ENCODE peak calls at places on chromosome 18, in seven cellular contexts. J is prostate gland, H is sigmoid colon, K is K562, O is HL-60, B is spleen, R is HCT116. M is an unnamed sample.

GRCh38 chr18:79523738-79524180 is 128.0 kb downstream of the NFATC1 start:
- DNase-seq in J (no peak), B (peak; percentile 86), O (peak; percentile 88), R (no peak), H (peak; percentile 55), K (no peak), M (no peak)

GRCh38 chr18:79769698-79770500 is 27.8 kb upstream of the KCNG2 start:
- DNase-seq in B (peak; percentile 62), R (no peak), H (peak; percentile 47), J (no peak), K (no peak), O (no peak), M (no peak)

GRCh38 chr18:80245781-80246655 is 1.3 kb downstream of the PARD6G start:
- DNase-seq in B (no peak), R (no peak), H (no peak), K (no peak), O (no peak), J (peak; percentile 55), M (peak; percentile 86)

GRCh38 chr18:21146016-21146415 is 34.4 kb upstream of the ROCK1 start:
- DNase-seq in J (no peak), K (no peak), R (no peak), H (no peak), B (no peak), O (no peak), M (no peak)

GRCh38 chr18:69992776-69993175 is 45.1 kb upstream of the CD226 start:
- DNase-seq in O (no peak), B (no peak), R (no peak), K (no peak), J (no peak), H (no peak), M (no peak)

GRCh38 chr18:52343138-52343537 is 3.1 kb downstream of the DCC start:
- DNase-seq in R (no peak), K (no peak), B (no peak), O (no peak), J (no peak), H (no peak), M (no peak)

GRCh38 chr18:57475408-57475807 is 40.2 kb downstream of the ONECUT2 start:
- DNase-seq in O (no peak), K (no peak), J (no peak), R (no peak), H (no peak), B (no peak), M (no peak)

GRCh38 chr18:34929336-34929780 is 111.9 kb upstream of the MAPRE2 start:
- DNase-seq in K (peak; percentile 14), R (peak; percentile 55), J (no peak), B (no peak), H (no peak), O (no peak), M (no peak)

GRCh38 chr18:49597556-49597955 is 35.7 kb downstream of the LIPG start:
- DNase-seq in B (no peak), K (no peak), O (no peak), J (no peak), R (no peak), H (no peak), M (no peak)

GRCh38 chr18:54672846-54673475 is 81.9 kb downstream of the DYNAP start:
- DNase-seq in O (no peak), H (no peak), R (no peak), J (no peak), K (no peak), B (no peak), M (no peak)

GRCh38 chr18:49133112-49133511 is 182.3 kb upstream of the SMAD7 start:
- DNase-seq in R (no peak), H (no peak), B (no peak), O (no peak), J (no peak), K (no peak), M (no peak)

GRCh38 chr18:52888014-52888413 is 548.0 kb downstream of the DCC start:
- DNase-seq in R (no peak), J (no peak), B (no peak), K (no peak), O (no peak), H (no peak), M (no peak)

GRCh38 chr18:24727685-24728084 is 267.2 kb downstream of the HRH4 start:
- DNase-seq in B (no peak), H (no peak), R (no peak), K (no peak), O (no peak), J (no peak), M (no peak)

GRCh38 chr18:34977787-34978532 is 63.3 kb upstream of the MAPRE2 start:
- DNase-seq in J (no peak), K (no peak), H (peak; percentile 70), B (peak; percentile 91), O (peak; percentile 71), R (no peak), M (no peak)

GRCh38 chr18:23918395-23919032 is 96.0 kb upstream of the TTC39C start:
- DNase-seq in K (peak; percentile 53), J (peak; percentile 73), R (peak; percentile 42), B (peak; percentile 86), O (peak; percentile 68), H (peak; percentile 81), M (no peak)

GRCh38 chr18:61893304-61893970 is 630 bp upstream of the RNF152 start:
- DNase-seq in K (peak; percentile 40), O (no peak), R (no peak), B (no peak), H (peak; percentile 71), J (peak; percentile 63), M (no peak)

GRCh38 chr18:61833387-61833786 is 59.4 kb downstream of the RNF152 start:
- DNase-seq in B (no peak), K (no peak), J (no peak), O (peak; percentile 36), R (no peak), H (no peak), M (no peak)

GRCh38 chr18:54622084-54622483 is 31.0 kb downstream of the DYNAP start:
- DNase-seq in J (no peak), B (no peak), R (no peak), O (no peak), K (no peak), H (no peak), M (no peak)

GRCh38 chr18:39200153-39200552 is 1634.6 kb upstream of the CELF4 start:
- DNase-seq in H (no peak), K (no peak), B (no peak), J (no peak), R (no peak), O (no peak), M (no peak)

GRCh38 chr18:27921904-27922541 is 254.9 kb downstream of the CDH2 start:
- DNase-seq in H (no peak), K (no peak), O (no peak), R (peak; percentile 32), B (no peak), J (no peak), M (no peak)

GRCh38 chr18:43303376-43303775 is 26.1 kb upstream of the SYT4 start:
- DNase-seq in K (no peak), O (no peak), B (no peak), R (no peak), J (no peak), H (no peak), M (no peak)

GRCh38 chr18:32373505-32373904 is 97.2 kb downstream of the GAREM1 start:
- DNase-seq in K (no peak), H (no peak), B (no peak), R (no peak), J (no peak), O (no peak), M (no peak)

GRCh38 chr18:32372047-32372380 is 98.7 kb downstream of the GAREM1 start:
- DNase-seq in R (no peak), J (no peak), O (no peak), H (no peak), B (no peak), K (no peak), M (no peak)

GRCh38 chr18:32371384-32371783 is 99.3 kb downstream of the GAREM1 start:
- DNase-seq in H (no peak), O (no peak), R (no peak), B (no peak), K (no peak), J (no peak), M (no peak)

GRCh38 chr18:32373995-32374394 is 96.7 kb downstream of the GAREM1 start:
- DNase-seq in B (no peak), R (peak; percentile 53), K (no peak), O (no peak), J (no peak), H (no peak), M (no peak)

GRCh38 chr18:32372381-32373061 is 98.2 kb downstream of the GAREM1 start:
- DNase-seq in K (no peak), H (no peak), B (no peak), O (no peak), J (peak; percentile 93), R (peak; percentile 91), M (no peak)
- TF ChIP-seq POLR2AphosphoS5 in K (no peak), H (no peak), B (no peak), O (no peak), J (peak; percentile 93), R (peak; percentile 58), M (no peak)

GRCh38 chr18:58532298-58532697 is 96.6 kb downstream of the ALPK2 start:
- DNase-seq in R (no peak), K (no peak), O (no peak), B (no peak), H (no peak), J (no peak), M (no peak)
- TF ChIP-seq POLR2AphosphoS5 in R (no peak), K (no peak), O (no peak), B (no peak), H (no peak), J (no peak), M (no peak)

DNA sequence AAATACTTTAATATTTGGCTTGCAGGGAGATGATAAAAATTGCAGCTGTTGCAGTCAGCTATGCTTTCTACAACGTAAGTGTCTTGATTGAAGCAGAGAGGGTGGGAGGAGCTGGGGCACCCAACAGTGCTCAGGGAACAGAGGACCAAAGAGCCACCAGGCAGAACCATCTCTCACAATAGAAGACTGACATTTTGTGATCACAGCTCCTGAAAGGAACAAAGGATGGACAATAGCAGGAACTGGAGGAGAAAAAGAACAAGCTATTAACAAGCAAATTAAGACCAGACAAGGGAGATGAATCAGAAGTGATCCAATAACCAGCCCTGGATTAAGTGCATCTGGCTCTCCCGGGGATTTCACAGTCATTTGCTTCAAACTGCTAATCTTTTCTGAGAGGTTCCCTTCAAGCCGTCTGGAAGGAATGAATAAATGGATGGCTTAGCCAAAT is 65.7 kb upstream of the SMAD2 start:
- DNase-seq in H (no peak), J (no peak), O (no peak), B (no peak), R (no peak), K (no peak), M (no peak)
- TF ChIP-seq POLR2AphosphoS5 in H (no peak), J (no peak), O (no peak), B (no peak), R (no peak), K (no peak), M (no peak)

DNA sequence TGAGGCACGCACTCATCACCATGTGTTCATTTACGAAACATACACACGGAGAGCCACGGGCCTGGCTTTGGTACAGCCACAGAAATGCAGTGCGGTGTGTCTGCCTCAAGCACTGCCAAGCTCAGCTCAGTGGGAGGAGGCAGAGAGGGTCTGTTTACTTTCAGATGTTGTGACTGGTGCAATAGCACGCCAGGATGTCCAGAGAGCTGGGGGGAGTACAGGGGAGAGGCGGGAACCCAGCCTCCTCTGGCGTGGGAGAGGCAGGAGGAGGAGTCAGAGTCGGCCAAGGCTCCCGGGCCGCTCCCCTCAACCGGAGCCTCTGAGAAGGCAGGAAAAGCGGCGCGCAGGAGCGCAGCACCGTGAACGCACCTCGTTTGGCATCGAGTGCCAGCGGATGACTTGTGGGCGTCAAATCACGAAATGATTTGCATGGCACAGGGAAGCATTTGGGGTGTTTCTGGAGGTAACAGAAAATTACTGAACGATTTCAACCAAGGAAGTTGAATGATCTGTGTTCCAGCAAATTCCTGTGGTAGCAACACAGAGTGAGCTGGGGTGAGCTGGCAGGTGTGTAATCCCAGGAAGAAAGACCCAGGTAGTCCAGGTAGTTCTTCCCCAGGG is 143.0 kb downstream of the ZNF516 start:
- DNase-seq in K (no peak), R (no peak), J (peak; percentile 73), O (no peak), B (no peak), H (peak; percentile 98), M (peak; percentile 94)
- TF ChIP-seq POLR2AphosphoS5 in K (no peak), R (no peak), J (peak; percentile 82), O (no peak), B (peak; percentile 29), H (peak; percentile 95), M (peak; percentile 87)

M was measured in vagina.